ENCODE peak calls at places on chromosomes 13 and 19, in four cellular contexts. T is Caco-2, W is upper lobe of right lung, B is suprapubic skin. F is an unnamed sample.

GRCh38 chr13:96090240-96091101 is 564 bp downstream of the HS6ST3 start:
- DNase-seq in T (no peak), W (no peak), B (no peak), F (no peak)

GRCh38 chr19:16325671-16326400 is 1.2 kb downstream of the KLF2 start:
- DNase-seq in T (no peak), W (peak), B (peak), F (peak)

GRCh38 chr13:30572859-30573275 is 44.9 kb upstream of the USPL1 start:
- DNase-seq in T (no peak), W (no peak), B (no peak), F (peak)

GRCh38 chr13:41565221-41565620 is 107.9 kb downstream of the RGCC start:
- DNase-seq in T (no peak), W (no peak), B (no peak), F (peak)

GRCh38 chr19:14135985-14136508 is 342 bp downstream of the ASF1B start:
- DNase-seq in T (no peak), W (no peak), B (no peak), F (no peak)

GRCh38 chr13:106568225-106569003 is 477 bp upstream of the ARGLU1 start:
- DNase-seq in T (no peak), W (no peak), B (no peak), F (no peak)

GRCh38 chr19:41531438-41532311 is 44.3 kb upstream of the CEACAM21 start:
- DNase-seq in T (peak), W (peak), B (peak), F (peak)

GRCh38 chr19:6086081-6086858 is 24.0 kb downstream of the RFX2 start:
- DNase-seq in T (no peak), W (no peak), B (no peak), F (peak)

GRCh38 chr19:566403-566802 is 6.0 kb upstream of the BSG start:
- DNase-seq in T (peak), W (peak), B (no peak), F (peak)

GRCh38 chr13:85806553-85807175 is 7.4 kb upstream of the SLITRK6 start:
- DNase-seq in T (no peak), W (no peak), B (no peak), F (peak)

GRCh38 chr19:50500060-50500752 is 10.8 kb downstream of the JOSD2 start:
- DNase-seq in T (peak), W (no peak), B (no peak), F (no peak)

GRCh38 chr13:90675129-90675528 is 672.4 kb upstream of the MIR17HG start:
- DNase-seq in T (no peak), W (no peak), B (no peak), F (no peak)

GRCh38 chr19:16737909-16738308 is 18.3 kb downstream of the NWD1 start:
- DNase-seq in T (no peak), W (no peak), B (no peak), F (peak)

GRCh38 chr19:47197141-47197540 is 33.9 kb downstream of the BBC3 start:
- DNase-seq in T (no peak), W (no peak), B (no peak), F (no peak)

GRCh38 chr19:33212024-33212772 is 13.5 kb downstream of the SLC7A10 start:
- DNase-seq in T (no peak), W (no peak), B (no peak), F (no peak)
- TF ChIP-seq CTCF in T (no peak), W (no peak), B (no peak), F (no peak)

GRCh38 chr19:11418166-11418517 is 972 bp downstream of the RGL3 start:
- DNase-seq in T (no peak), W (no peak), B (no peak), F (no peak)
- H3K4me3 ChIP-seq in T (peak), W (peak), B (peak), F (no peak)

GRCh38 chr13:26517931-26518330 is 39.6 kb upstream of the WASF3 start:
- DNase-seq in T (no peak), W (no peak), B (no peak), F (no peak)

GRCh38 chr13:26513931-26514330 is 43.6 kb upstream of the WASF3 start:
- DNase-seq in T (no peak), W (no peak), B (no peak), F (no peak)

GRCh38 chr13:26518433-26519084 is 38.9 kb upstream of the WASF3 start:
- DNase-seq in T (no peak), W (no peak), B (no peak), F (no peak)

GRCh38 chr13:26515721-26516120 is 41.8 kb upstream of the WASF3 start:
- DNase-seq in T (no peak), W (no peak), B (no peak), F (no peak)
- TF ChIP-seq CTCF in T (no peak), W (no peak), B (no peak), F (no peak)

GRCh38 chr19:43639507-43640423 is at the start of gene CADM4:
- DNase-seq in T (peak), W (peak), B (no peak), F (no peak)

GRCh38 chr19:43638991-43639494 is 607 bp downstream of the CADM4 start:
- DNase-seq in T (no peak), W (no peak), B (no peak), F (no peak)

GRCh38 chr19:43641333-43641732 is 1.7 kb upstream of the CADM4 start:
- DNase-seq in T (peak), W (no peak), B (no peak), F (no peak)

GRCh38 chr19:43638214-43638990 is 1.2 kb downstream of the CADM4 start:
- DNase-seq in T (no peak), W (no peak), B (no peak), F (no peak)

GRCh38 chr19:43640424-43640757 is 741 bp upstream of the CADM4 start:
- DNase-seq in T (no peak), W (no peak), B (no peak), F (no peak)
- H3K4me3 ChIP-seq in T (peak), W (peak), B (peak), F (peak)

GRCh38 chr13:68927387-68928026 is 1180.1 kb upstream of the ATXN8OS start:
- DNase-seq in T (peak), W (no peak), B (no peak), F (no peak)
- TF ChIP-seq CTCF in T (peak), W (no peak), B (no peak), F (no peak)

DNA sequence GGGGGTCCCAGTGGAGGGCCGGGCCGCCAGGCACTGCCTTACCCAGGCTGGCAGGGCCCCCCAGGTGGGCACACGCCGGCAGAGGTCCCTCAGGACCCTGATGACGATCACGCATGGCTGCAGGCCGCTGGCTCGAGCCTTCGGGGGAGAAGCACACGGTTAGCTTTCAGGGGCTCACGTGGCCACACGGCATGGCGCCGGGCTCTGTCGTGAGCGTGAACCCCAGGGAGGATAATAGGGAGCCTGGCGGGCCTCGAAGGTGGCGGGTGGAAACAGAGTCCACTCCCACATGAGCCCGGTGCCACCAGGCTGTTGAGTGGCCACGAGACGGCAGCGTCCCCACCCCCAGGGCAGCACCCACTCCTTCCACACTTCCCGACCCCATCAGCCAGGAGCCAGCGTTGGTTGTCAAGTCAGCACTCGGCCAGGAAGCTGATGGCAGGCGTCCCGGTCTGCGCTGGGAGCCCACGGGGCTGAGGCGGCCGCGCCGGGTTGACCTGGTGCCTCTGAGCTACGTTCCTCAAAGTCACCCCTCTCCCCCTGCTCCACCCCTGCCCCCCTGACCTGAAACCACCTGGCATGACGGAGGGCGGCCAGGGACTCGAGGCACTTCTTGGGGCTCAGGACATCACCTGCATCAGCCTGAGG is 24.7 kb upstream of the MATK start:
- DNase-seq in T (no peak), W (no peak), B (no peak), F (no peak)
- H3K4me3 ChIP-seq in T (no peak), W (no peak), B (no peak), F (no peak)

GRCh38 chr13:49908637-49909036 is 27.5 kb downstream of the SPRYD7 start:
- DNase-seq in T (no peak), W (no peak), B (no peak), F (no peak)
- TF ChIP-seq CTCF in T (no peak), W (no peak), B (no peak), F (no peak)

GRCh38 chr19:10761443-10762242 is 43.8 kb downstream of the DNM2 start:
- DNase-seq in T (no peak), W (no peak), B (no peak), F (no peak)

GRCh38 chr19:10763828-10764339 is 46.0 kb downstream of the DNM2 start:
- DNase-seq in T (no peak), W (peak), B (no peak), F (no peak)

GRCh38 chr19:10764340-10764894 is 46.5 kb downstream of the DNM2 start:
- DNase-seq in T (peak), W (no peak), B (no peak), F (no peak)

GRCh38 chr19:10763399-10763798 is 45.5 kb downstream of the DNM2 start:
- DNase-seq in T (no peak), W (no peak), B (no peak), F (no peak)

DNA sequence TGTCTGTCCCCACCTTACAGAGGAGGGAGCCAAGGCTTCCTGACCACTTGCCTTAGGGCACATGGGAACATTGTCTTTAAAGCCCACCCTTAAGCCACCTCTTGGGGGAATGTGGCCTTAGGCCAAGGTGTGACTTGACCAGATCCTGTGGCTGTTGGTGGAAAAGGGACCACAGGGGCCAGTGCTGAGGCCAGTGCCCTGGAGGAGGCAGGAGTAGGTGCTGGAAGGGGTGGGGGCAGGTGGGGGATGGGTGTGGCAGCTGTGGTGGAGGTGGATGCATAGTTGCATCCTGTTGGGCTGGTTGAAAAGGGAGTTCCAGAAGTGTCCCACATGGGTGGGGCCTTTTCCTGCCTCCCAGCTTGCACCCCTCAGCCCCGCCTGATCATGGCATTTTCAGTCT is 44.8 kb downstream of the DNM2 start:
- DNase-seq in T (peak), W (peak), B (no peak), F (no peak)
- H3K4me3 ChIP-seq in T (no peak), W (no peak), B (no peak), F (no peak)

GRCh38 chr13:25708268-25708667 is 336.5 kb downstream of the ATP8A2 start:
- DNase-seq in T (no peak), W (no peak), B (no peak), F (no peak)
- TF ChIP-seq CTCF in T (no peak), W (no peak), B (no peak), F (no peak)